ENCODE peak calls at places on chromosomes 11 and 22, in ten cellular contexts. A, E, Z, H, S, K, O, J, Q and G are unnamed samples.

GRCh38 chr11:74710291-74710938 is 20.8 kb downstream of the CHRDL2 start:
- DNase-seq in A (no peak), E (no peak), Z (no peak), H (peak; percentile 48), S (peak; percentile 25), K (peak; percentile 85), O (no peak), J (no peak), Q (no peak), G (no peak)

GRCh38 chr11:33471541-33471940 is 214.4 kb downstream of the HIPK3 start:
- DNase-seq in A (no peak), E (no peak), Z (no peak), H (no peak), S (no peak), K (no peak), O (no peak), J (no peak), Q (no peak), G (no peak)

GRCh38 chr11:67349036-67349435 is 4.3 kb downstream of the POLD4 start:
- DNase-seq in A (no peak), E (no peak), Z (no peak), H (peak; percentile 40), S (no peak), K (no peak), O (no peak), J (no peak), Q (no peak), G (no peak)

GRCh38 chr11:121696177-121696863 is 243.6 kb upstream of the SORL1-AS1 start:
- DNase-seq in A (no peak), E (peak; percentile 88), Z (no peak), H (no peak), S (peak; percentile 26), K (no peak), O (no peak), J (no peak), Q (no peak), G (no peak)

GRCh38 chr11:45444796-45445195 is 158.7 kb upstream of the SYT13 start:
- DNase-seq in A (no peak), E (no peak), Z (no peak), H (no peak), S (no peak), K (no peak), O (no peak), J (no peak), Q (no peak), G (no peak)

GRCh38 chr22:40534379-40535188 is 101.9 kb downstream of the MRTFA start:
- DNase-seq in A (no peak), E (peak; percentile 41), Z (no peak), H (peak; percentile 45), S (peak; percentile 27), K (peak; percentile 53), O (no peak), J (no peak), Q (no peak), G (no peak)

GRCh38 chr22:23010430-23010829 is 59.9 kb upstream of the GNAZ start:
- DNase-seq in A (no peak), E (no peak), Z (no peak), H (no peak), S (no peak), K (no peak), O (no peak), J (no peak), Q (no peak), G (no peak)

GRCh38 chr11:45580399-45580798 is 85.0 kb downstream of the CHST1 start:
- DNase-seq in A (no peak), E (no peak), Z (no peak), H (no peak), S (peak; percentile 66), K (peak; percentile 64), O (no peak), J (no peak), Q (no peak), G (no peak)

GRCh38 chr11:114080219-114080618 is 20.7 kb downstream of the ZBTB16 start:
- DNase-seq in A (no peak), E (no peak), Z (no peak), H (no peak), S (no peak), K (peak; percentile 73), O (no peak), J (no peak), Q (no peak), G (no peak)

GRCh38 chr11:12235945-12236743 is 125.8 kb downstream of the MICAL2 start:
- DNase-seq in A (no peak), E (peak; percentile 84), Z (peak; percentile 55), H (peak; percentile 57), S (peak; percentile 73), K (peak; percentile 78), O (no peak), J (no peak), Q (no peak), G (no peak)

GRCh38 chr11:501683-502287 is 5.3 kb downstream of the RNH1 start:
- DNase-seq in A (no peak), E (no peak), Z (no peak), H (no peak), S (no peak), K (no peak), O (no peak), J (no peak), Q (no peak), G (no peak)

GRCh38 chr22:32665676-32666075 is 135.8 kb upstream of the TIMP3 start:
- DNase-seq in A (no peak), E (no peak), Z (no peak), H (no peak), S (no peak), K (no peak), O (no peak), J (no peak), Q (no peak), G (no peak)

GRCh38 chr11:115886111-115886733 is 382.0 kb upstream of the CADM1 start:
- DNase-seq in A (no peak), E (no peak), Z (peak; percentile 67), H (peak; percentile 31), S (peak; percentile 13), K (no peak), O (no peak), J (no peak), Q (no peak), G (no peak)

GRCh38 chr11:69376155-69377028 is 82.4 kb downstream of the MYEOV start:
- DNase-seq in A (no peak), E (no peak), Z (no peak), H (no peak), S (no peak), K (no peak), O (no peak), J (no peak), Q (no peak), G (no peak)

GRCh38 chr11:108774037-108774436 is 109.2 kb downstream of the DDX10 start:
- DNase-seq in A (no peak), E (no peak), Z (no peak), H (no peak), S (no peak), K (no peak), O (no peak), J (no peak), Q (no peak), G (no peak)

GRCh38 chr11:107018902-107019493 is 722 bp upstream of the GUCY1A2 start:
- DNase-seq in A (no peak), E (peak; percentile 45), Z (no peak), H (peak; percentile 61), S (peak; percentile 91), K (peak; percentile 80), O (no peak), J (no peak), Q (no peak), G (no peak)

GRCh38 chr11:96704847-96705246 is 315.0 kb downstream of the JRKL start:
- DNase-seq in A (no peak), E (no peak), Z (no peak), H (no peak), S (peak; percentile 40), K (peak; percentile 4), O (no peak), J (no peak), Q (no peak), G (no peak)